ENCODE peak calls at places on chromosomes 5 and 9, in eight cellular contexts. C, P, Q, X, W, U, Z and M are unnamed samples.

GRCh38 chr9:116152941-116153764 is 438 bp upstream of the PAPPA start:
- DNase-seq in U (no peak), X (no peak), Q (no peak), W (no peak), Z (no peak), P (peak; percentile 24), C (peak; percentile 97), M (no peak)

GRCh38 chr5:141001854-141002666 is 35.8 kb downstream of the PCDHAC2 start:
- DNase-seq in Z (no peak), P (no peak), U (no peak), X (peak; percentile 14), W (peak; percentile 72), C (no peak), Q (peak; percentile 36), M (no peak)

GRCh38 chr9:16627967-16628366 is 242.5 kb downstream of the BNC2 start:
- DNase-seq in C (peak; percentile 98), Z (no peak), Q (no peak), U (no peak), W (no peak), X (no peak), P (peak; percentile 53), M (no peak)

GRCh38 chr9:134951461-134951860 is 33.7 kb upstream of the FCN1 start:
- DNase-seq in P (peak; percentile 9), C (no peak), X (peak; percentile 3), U (peak; percentile 50), Q (no peak), W (no peak), Z (no peak), M (no peak)

GRCh38 chr9:83355729-83356128 is 182.5 kb downstream of the FRMD3 start:
- DNase-seq in W (no peak), X (no peak), Q (no peak), Z (no peak), C (no peak), P (no peak), U (no peak), M (no peak)

GRCh38 chr9:878239-878638 is 36.7 kb downstream of the DMRT1 start:
- DNase-seq in W (no peak), X (no peak), P (no peak), U (no peak), Q (no peak), C (no peak), Z (no peak), M (no peak)

GRCh38 chr9:77848897-77849296 is 182.7 kb downstream of the GNAQ start:
- DNase-seq in P (peak; percentile 92), C (peak; percentile 92), Q (no peak), X (peak; percentile 36), W (peak; percentile 86), U (no peak), Z (peak; percentile 85), M (no peak)

GRCh38 chr5:141051526-141051876 is 327 bp downstream of the PCDHB1 start:
- DNase-seq in C (no peak), Q (peak; percentile 12), Z (no peak), P (no peak), X (peak; percentile 18), U (no peak), W (no peak), M (no peak)

GRCh38 chr5:73638344-73639095 is 12.5 kb downstream of the ARHGEF28 start:
- DNase-seq in Q (no peak), X (no peak), P (no peak), C (peak; percentile 95), U (no peak), Z (no peak), W (peak; percentile 79), M (no peak)

GRCh38 chr9:93077811-93078210 is 18.2 kb upstream of the CARD19 start:
- DNase-seq in P (no peak), Q (no peak), W (no peak), Z (no peak), U (peak; percentile 50), X (peak; percentile 8), C (no peak), M (no peak)

GRCh38 chr5:113330533-113331200 is 104.1 kb downstream of the TSSK1B start:
- DNase-seq in P (peak; percentile 26), Q (no peak), W (peak; percentile 78), C (peak; percentile 62), Z (peak; percentile 61), U (no peak), X (peak; percentile 23), M (peak; percentile 31)
- TF ChIP-seq CTCF in P (no peak), Q (peak; percentile 71), W (peak; percentile 68), C (peak; percentile 39), Z (no peak), U (peak; percentile 7), X (peak; percentile 54), M (peak; percentile 39)

GRCh38 chr9:37329576-37329975 is 92.9 kb upstream of the GRHPR start:
- DNase-seq in W (peak; percentile 14), P (no peak), C (peak; percentile 69), X (no peak), U (no peak), Q (no peak), Z (no peak), M (no peak)
- TF ChIP-seq CTCF in W (peak; percentile 38), P (no peak), C (peak; percentile 42), X (peak; percentile 38), U (no peak), Q (peak; percentile 52), Z (no peak), M (peak; percentile 65)

GRCh38 chr5:74648835-74649286 is 8.3 kb upstream of the ENC1 start:
- DNase-seq in Q (no peak), W (peak; percentile 77), X (peak; percentile 41), C (peak; percentile 80), U (no peak), Z (no peak), P (no peak), M (peak; percentile 65)
- TF ChIP-seq CTCF in Q (peak; percentile 87), W (peak; percentile 86), X (peak; percentile 92), C (peak; percentile 65), U (peak; percentile 56), Z (peak; percentile 57), P (peak; percentile 75), M (peak; percentile 32)

DNA sequence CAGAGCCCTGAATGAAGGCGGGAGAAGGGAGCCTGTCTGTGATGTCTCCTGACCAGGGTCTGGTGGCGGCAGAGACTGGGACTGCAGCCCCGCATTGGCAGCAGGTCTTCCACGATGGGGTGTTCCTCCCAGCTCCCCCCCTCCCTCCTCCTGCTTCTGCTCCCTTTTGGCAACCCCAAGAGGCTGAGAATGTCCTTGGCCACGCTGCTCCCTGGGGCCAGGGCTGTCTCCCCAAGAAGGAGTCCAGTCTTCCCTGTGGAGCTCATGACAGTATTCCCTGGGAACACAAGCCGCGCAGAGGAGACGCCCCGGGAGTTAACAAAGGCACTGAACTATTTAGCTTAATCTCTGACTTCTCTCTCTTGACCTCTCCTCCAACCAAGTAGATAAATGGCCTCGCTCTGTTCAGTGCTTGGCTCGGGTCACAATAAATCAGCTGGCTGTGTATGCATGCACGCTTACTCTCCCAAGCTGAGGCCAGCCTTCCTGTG is 84.0 kb upstream of the NEURL1B start:
- DNase-seq in U (peak; percentile 50), W (no peak), X (peak; percentile 24), P (no peak), C (no peak), Q (no peak), Z (no peak), M (no peak)
- TF ChIP-seq CTCF in U (no peak), W (no peak), X (no peak), P (no peak), C (no peak), Q (no peak), Z (no peak), M (no peak)

GRCh38 chr9:38641985-38642864 is 21.8 kb upstream of the ANKRD18A start:
- DNase-seq in Z (no peak), U (no peak), Q (peak; percentile 24), W (peak; percentile 67), C (peak; percentile 63), X (peak; percentile 47), P (no peak), M (peak; percentile 42)
- TF ChIP-seq CTCF in Z (no peak), U (no peak), Q (peak; percentile 63), W (peak; percentile 64), C (peak; percentile 40), X (peak; percentile 61), P (no peak), M (peak; percentile 59)

DNA sequence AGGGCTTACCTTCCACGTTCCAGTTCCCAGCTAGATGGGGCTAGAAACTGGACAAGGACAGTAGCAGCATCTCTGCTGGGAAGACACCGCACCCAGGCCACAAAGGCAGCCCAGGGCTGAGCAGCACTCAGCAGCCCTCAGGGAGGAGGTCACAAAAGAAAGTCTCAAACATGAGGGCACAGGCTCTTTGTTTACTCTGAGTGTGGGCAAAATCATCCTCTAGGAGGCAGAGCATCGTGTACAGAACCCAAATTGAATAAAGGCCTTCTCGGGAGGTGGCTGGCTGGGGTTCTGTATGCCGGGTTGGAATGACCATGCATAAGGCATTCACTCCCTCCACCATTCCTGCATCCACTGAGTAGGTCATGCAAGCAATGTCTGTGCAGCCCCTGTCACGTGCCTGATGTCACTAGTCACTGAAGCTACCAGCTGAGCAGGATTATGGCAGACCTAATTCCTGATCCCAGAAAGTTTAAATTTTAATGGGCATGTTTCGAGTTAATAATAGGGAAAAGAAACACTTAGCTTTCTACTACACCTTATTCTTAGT is 412.8 kb downstream of the SPOCK1 start:
- DNase-seq in W (no peak), Q (no peak), P (no peak), Z (no peak), C (no peak), X (no peak), U (no peak), M (no peak)
- TF ChIP-seq CTCF in W (no peak), Q (no peak), P (no peak), Z (no peak), C (no peak), X (no peak), U (no peak), M (no peak)